ENCODE peak calls at places on chromosome 14, in ten cellular contexts. K, V, O, H, F, L, D, C, I and E are unnamed samples.
A peak's percentile ranks its signal among the peaks of the same experiment; 100 is the strongest.

GRCh38 chr14:97106166-97106565 is 309.0 kb downstream of the VRK1 start:
- DNase-seq in K (no peak), V (no peak), O (no peak), H (no peak), F (peak; percentile 3), L (no peak), D (no peak), C (peak; percentile 75), I (no peak), E (no peak)

GRCh38 chr14:75794615-75795038 is 133.6 kb downstream of the TTLL5 start:
- DNase-seq in K (no peak), V (no peak), O (no peak), H (no peak), F (no peak), L (no peak), D (no peak), C (no peak), I (no peak), E (peak; percentile 11)

GRCh38 chr14:33375781-33376180 is 437.1 kb downstream of the NPAS3 start:
- DNase-seq in K (no peak), V (no peak), O (no peak), H (no peak), F (no peak), L (no peak), D (no peak), C (no peak), I (no peak), E (no peak)

GRCh38 chr14:102187583-102188001 is 47.9 kb downstream of the WDR20 start:
- DNase-seq in K (no peak), V (no peak), O (no peak), H (no peak), F (no peak), L (no peak), D (no peak), C (peak; percentile 73), I (no peak), E (peak; percentile 77)

GRCh38 chr14:70788893-70789292 is 20.4 kb downstream of the MAP3K9 start:
- DNase-seq in K (no peak), V (no peak), O (no peak), H (no peak), F (no peak), L (no peak), D (no peak), C (no peak), I (no peak), E (no peak)

GRCh38 chr14:54348923-54349615 is 47.7 kb upstream of the CDKN3 start:
- DNase-seq in K (no peak), V (no peak), O (no peak), H (no peak), F (no peak), L (no peak), D (no peak), C (no peak), I (no peak), E (no peak)

GRCh38 chr14:63777024-63777423 is 49.2 kb upstream of the SGPP1 start:
- DNase-seq in K (no peak), V (no peak), O (no peak), H (no peak), F (no peak), L (no peak), D (no peak), C (no peak), I (no peak), E (peak; percentile 78)

GRCh38 chr14:78173266-78174001 is 3.3 kb downstream of the NRXN3 start:
- DNase-seq in K (no peak), V (no peak), O (no peak), H (no peak), F (no peak), L (no peak), D (no peak), C (no peak), I (no peak), E (no peak)

GRCh38 chr14:74642011-74642410 is 30.0 kb upstream of the LTBP2 start:
- DNase-seq in K (no peak), V (no peak), O (no peak), H (no peak), F (no peak), L (no peak), D (no peak), C (no peak), I (no peak), E (no peak)

GRCh38 chr14:29926701-29927595 is 699 bp downstream of the PRKD1 start:
- DNase-seq in K (peak; percentile 71), V (peak; percentile 53), O (peak; percentile 74), H (peak; percentile 2), F (peak; percentile 38), L (peak; percentile 30), D (peak; percentile 66), C (peak; percentile 74), I (no peak), E (no peak)

GRCh38 chr14:20998674-20999366 is at the start of gene SLC39A2:
- DNase-seq in K (peak; percentile 60), V (peak; percentile 44), O (no peak), H (no peak), F (peak; percentile 84), L (no peak), D (no peak), C (peak; percentile 58), I (no peak), E (peak; percentile 64)

GRCh38 chr14:59360923-59361794 is 104.0 kb downstream of the GPR135 start:
- DNase-seq in K (no peak), V (peak; percentile 81), O (peak; percentile 42), H (peak; percentile 94), F (peak; percentile 63), L (peak; percentile 63), D (peak; percentile 77), C (peak; percentile 96), I (no peak), E (peak; percentile 99)

GRCh38 chr14:101917413-101918124 is 46.8 kb upstream of the DYNC1H1 start:
- DNase-seq in K (peak; percentile 54), V (no peak), O (no peak), H (no peak), F (no peak), L (no peak), D (no peak), C (no peak), I (no peak), E (no peak)

GRCh38 chr14:78029471-78030372 is 140.5 kb upstream of the NRXN3 start:
- DNase-seq in K (peak; percentile 63), V (no peak), O (no peak), H (no peak), F (no peak), L (no peak), D (no peak), C (peak; percentile 4), I (no peak), E (no peak)

GRCh38 chr14:74616507-74616906 is 4.5 kb upstream of the LTBP2 start:
- DNase-seq in K (no peak), V (no peak), O (no peak), H (peak; percentile 14), F (no peak), L (no peak), D (no peak), C (no peak), I (no peak), E (peak; percentile 92)

GRCh38 chr14:102527255-102528232 is 18.0 kb upstream of the ANKRD9 start:
- DNase-seq in K (no peak), V (no peak), O (no peak), H (no peak), F (peak; percentile 77), L (no peak), D (no peak), C (no peak), I (no peak), E (peak; percentile 93)

GRCh38 chr14:32998433-32998832 is 59.8 kb downstream of the NPAS3 start:
- DNase-seq in K (no peak), V (no peak), O (no peak), H (no peak), F (peak; percentile 28), L (no peak), D (no peak), C (peak; percentile 2), I (no peak), E (no peak)

GRCh38 chr14:77025744-77026165 is 2.8 kb downstream of the IRF2BPL start:
- DNase-seq in K (no peak), V (no peak), O (peak; percentile 62), H (no peak), F (no peak), L (no peak), D (no peak), C (peak; percentile 47), I (no peak), E (no peak)

DNA sequence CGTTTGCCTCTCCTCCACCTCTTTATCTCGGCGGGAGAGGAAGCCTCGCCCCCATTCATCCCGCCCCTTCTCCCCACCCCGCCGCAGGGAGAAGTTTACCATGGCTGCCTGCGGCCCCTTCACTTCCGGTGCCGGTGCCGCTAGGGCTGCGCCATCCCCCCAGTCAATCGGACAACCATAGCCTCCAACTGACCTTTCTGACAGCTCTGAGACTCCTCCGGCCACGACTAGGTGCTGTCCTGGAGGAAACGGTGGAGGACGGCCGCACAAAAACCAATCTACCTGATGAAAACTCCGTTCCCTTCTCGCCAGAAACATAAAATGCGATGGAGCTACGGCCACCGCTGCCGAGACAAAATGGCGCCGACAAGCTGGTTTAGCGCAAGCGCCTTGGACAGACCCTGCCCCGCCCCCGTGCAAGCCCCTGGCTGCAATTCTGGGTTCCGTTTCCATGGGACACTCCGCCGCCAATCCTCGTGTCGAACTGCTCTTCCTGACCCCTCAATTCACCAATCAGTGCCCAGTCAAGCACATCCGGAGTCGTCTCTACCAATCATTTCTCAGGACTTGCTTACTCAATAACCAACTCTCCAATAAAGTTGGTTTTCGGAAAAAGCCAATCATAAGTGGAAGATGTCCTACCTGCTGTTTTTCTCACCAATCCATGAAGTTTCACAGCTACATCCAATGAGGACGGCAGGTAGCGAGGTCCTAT is 436 bp upstream of the ARID4A start:
- DNase-seq in K (peak; percentile 94), V (peak; percentile 99), O (peak; percentile 97), H (peak; percentile 99), F (peak; percentile 99), L (peak; percentile 96), D (peak; percentile 99), C (peak; percentile 99), I (peak; percentile 92), E (peak; percentile 97)
- TF ChIP-seq CTCF in K (no peak), V (no peak), O (no peak), H (no peak), F (peak; percentile 14), L (no peak), D (no peak), C (no peak), I (no peak), E (no peak)

GRCh38 chr14:79379266-79379665 is 832.0 kb downstream of the DIO2 start:
- DNase-seq in K (no peak), V (no peak), O (no peak), H (no peak), F (no peak), L (no peak), D (no peak), C (no peak), I (no peak), E (no peak)
- H3K4me3 ChIP-seq in K (no peak overlapping the region), V (no peak overlapping the region), O (no peak overlapping the region), H (no peak overlapping the region), F (no peak overlapping the region), L (no peak overlapping the region), D (no peak overlapping the region), C (no peak overlapping the region), I (no peak overlapping the region), E (no peak overlapping the region)

GRCh38 chr14:31297112-31297511 is 89.5 kb upstream of the HECTD1 start:
- DNase-seq in K (no peak), V (no peak), O (no peak), H (no peak), F (no peak), L (no peak), D (no peak), C (peak; percentile 78), I (no peak), E (no peak)
- TF ChIP-seq CTCF in K (no peak), V (no peak), O (no peak), H (no peak), F (no peak), L (no peak), D (no peak), C (no peak), I (no peak), E (no peak)

GRCh38 chr14:95833429-95833828 is 43.2 kb upstream of the TUNAR start:
- DNase-seq in K (no peak), V (no peak), O (no peak), H (no peak), F (no peak), L (no peak), D (no peak), C (no peak), I (no peak), E (no peak)
- H3K4me3 ChIP-seq in K (no peak overlapping the region), V (no peak overlapping the region), O (no peak overlapping the region), H (no peak overlapping the region), F (no peak overlapping the region), L (no peak overlapping the region), D (no peak overlapping the region), C (no peak overlapping the region), I (no peak overlapping the region), E (no peak overlapping the region)